ENCODE peak calls at places on chromosome 17, in six cellular contexts. U is heart right ventricle; B is naive thymus-derived CD4-positive, alpha-beta T cell; V is dermis blood vessel endothelial cell; W is effector CD4-positive, alpha-beta T cell; A is GM23338. G is an unnamed sample.

GRCh38 chr17:18262111-18262510 is 1.6 kb downstream of the MIEF2 start:
- DNase-seq in V (no peak), W (no peak), A (no peak), B (no peak), U (no peak), G (no peak)

GRCh38 chr17:50916026-50916707 is 50.0 kb upstream of the TOB1 start:
- DNase-seq in W (no peak), U (no peak), V (no peak), A (no peak), B (no peak), G (no peak)

GRCh38 chr17:65027305-65027704 is 29.2 kb downstream of the GNA13 start:
- DNase-seq in B (peak; percentile 68), V (peak; percentile 78), U (no peak), W (peak; percentile 31), A (peak; percentile 75), G (peak; percentile 61)

GRCh38 chr17:38343608-38343980 is at the start of gene GPR179:
- DNase-seq in V (no peak), U (no peak), B (no peak), W (no peak), A (no peak), G (no peak)

GRCh38 chr17:43912635-43913304 is 5.4 kb upstream of the MPP2 start:
- DNase-seq in W (no peak), V (no peak), B (no peak), A (no peak), U (no peak), G (no peak)

GRCh38 chr17:47413872-47414271 is 90.1 kb downstream of the EFCAB13 start:
- DNase-seq in U (no peak), A (no peak), B (no peak), V (no peak), W (no peak), G (no peak)

GRCh38 chr17:18026408-18026776 is 12.6 kb downstream of the ATPAF2 start:
- DNase-seq in B (no peak), W (no peak), U (peak; percentile 41), A (no peak), V (peak; percentile 77), G (no peak)

GRCh38 chr17:181213-182163 is at the start of gene DOC2B:
- DNase-seq in W (no peak), U (peak; percentile 63), A (peak; percentile 74), V (peak; percentile 72), B (no peak), G (no peak)

GRCh38 chr17:7579001-7579838 is at the start of gene CD68:
- DNase-seq in V (peak; percentile 90), B (peak; percentile 30), A (peak; percentile 73), W (no peak), U (peak; percentile 47), G (peak; percentile 34)

GRCh38 chr17:51820252-51820651 is 338.3 kb downstream of the CA10 start:
- DNase-seq in A (no peak), B (no peak), V (no peak), U (no peak), W (no peak), G (peak; percentile 2)

GRCh38 chr17:65990593-65990992 is 201.3 kb downstream of the CEP112 start:
- DNase-seq in U (peak; percentile 62), W (no peak), A (no peak), V (no peak), B (no peak), G (no peak)

GRCh38 chr17:46108120-46108519 is 85.1 kb downstream of the KANSL1 start:
- DNase-seq in V (peak; percentile 21), W (no peak), U (no peak), A (no peak), B (no peak), G (no peak)

GRCh38 chr17:1485311-1485747 is 7.2 kb downstream of the MYO1C start:
- DNase-seq in A (peak; percentile 83), U (peak; percentile 77), V (peak; percentile 54), W (peak; percentile 34), B (peak; percentile 32), G (no peak)

GRCh38 chr17:70208080-70208794 is 38.9 kb downstream of the KCNJ2 start:
- DNase-seq in A (no peak), B (no peak), U (no peak), V (no peak), W (no peak), G (no peak)

GRCh38 chr17:75124041-75124818 is 7.3 kb downstream of the NT5C start:
- DNase-seq in A (no peak), W (peak; percentile 44), B (no peak), U (peak; percentile 50), V (peak; percentile 83), G (peak; percentile 35)

GRCh38 chr17:46141645-46142044 is 51.6 kb downstream of the KANSL1 start:
- DNase-seq in B (no peak), U (no peak), V (no peak), W (no peak), A (no peak), G (no peak)

GRCh38 chr17:50631908-50632571 is 2.6 kb upstream of the ABCC3 start:
- DNase-seq in B (no peak), V (peak; percentile 13), U (no peak), A (no peak), W (no peak), G (no peak)

GRCh38 chr17:39628655-39629493 is 2.1 kb downstream of the PPP1R1B start:
- DNase-seq in B (no peak), A (no peak), W (no peak), U (no peak), V (no peak), G (no peak)

GRCh38 chr17:4110152-4110551 is 32.7 kb downstream of the ZZEF1 start:
- DNase-seq in A (no peak), B (no peak), U (no peak), W (no peak), V (peak; percentile 22), G (peak; percentile 16)

GRCh38 chr17:46035112-46035818 is 36.2 kb downstream of the STH start:
- DNase-seq in B (no peak), A (peak; percentile 35), W (no peak), V (peak; percentile 44), U (no peak), G (no peak)

GRCh38 chr17:40101367-40102210 is 1.2 kb upstream of the NR1D1 start:
- DNase-seq in U (no peak), V (no peak), W (no peak), B (no peak), A (no peak), G (no peak)

GRCh38 chr17:63544467-63545301 is 5.6 kb upstream of the DCAF7 start:
- DNase-seq in W (no peak), V (no peak), A (peak; percentile 21), U (no peak), B (no peak), G (no peak)

GRCh38 chr17:512926-513325 is 160.3 kb upstream of the RPH3AL start:
- DNase-seq in B (no peak), W (no peak), V (peak; percentile 67), U (no peak), A (no peak), G (no peak)

GRCh38 chr17:68531252-68531651 is 19.0 kb downstream of the PRKAR1A start:
- DNase-seq in B (no peak), W (no peak), U (no peak), V (no peak), A (no peak), G (no peak)

GRCh38 chr17:65800655-65801054 is 239.2 kb upstream of the AXIN2 start:
- DNase-seq in V (no peak), A (no peak), U (no peak), W (no peak), B (no peak), G (no peak)

GRCh38 chr17:1905190-1905919 is 75.5 kb downstream of the RPA1 start:
- DNase-seq in B (no peak), V (peak; percentile 21), U (no peak), A (no peak), W (no peak), G (no peak)

GRCh38 chr17:21392257-21392656 is 16.1 kb downstream of the KCNJ12 start:
- DNase-seq in V (no peak), A (no peak), B (no peak), W (no peak), U (no peak), G (no peak)

GRCh38 chr17:4087911-4088693 is 54.7 kb downstream of the ZZEF1 start:
- DNase-seq in B (no peak), W (no peak), A (no peak), U (no peak), V (peak; percentile 25), G (no peak)

GRCh38 chr17:1078831-1079561 is 82.1 kb downstream of the TIMM22 start:
- DNase-seq in U (peak; percentile 61), B (no peak), A (peak; percentile 75), V (no peak), W (no peak), G (no peak)

GRCh38 chr17:11981862-11982261 is 15.4 kb downstream of the ZNF18 start:
- DNase-seq in A (peak; percentile 36), V (no peak), U (no peak), W (no peak), B (no peak), G (no peak)